ENCODE peak calls at places on chromosomes 13 and 19, in six cellular contexts. Y is upper lobe of right lung, F is IMR-90, B is colonic mucosa, X is astrocyte of the cerebellum, L is cardiac muscle cell. M is an unnamed sample.

GRCh38 chr13:106499113-106499512 is 36.3 kb downstream of the EFNB2 start:
- DNase-seq in Y (no peak), F (no peak), B (no peak), X (no peak), L (no peak), M (no peak)

GRCh38 chr13:26952551-26953138 is 192.1 kb upstream of the GPR12 start:
- DNase-seq in Y (no peak), F (no peak), B (no peak), X (no peak), L (no peak), M (no peak)

GRCh38 chr13:29743229-29743786 is 107.1 kb downstream of the UBL3 start:
- DNase-seq in Y (no peak), F (peak), B (no peak), X (peak), L (no peak), M (peak)

GRCh38 chr13:25980255-25980654 is 71.6 kb downstream of the SHISA2 start:
- DNase-seq in Y (no peak), F (peak), B (no peak), X (no peak), L (peak), M (no peak)

GRCh38 chr19:13835791-13836723 is 40.8 kb downstream of the ZSWIM4 start:
- DNase-seq in Y (peak), F (no peak), B (peak), X (no peak), L (no peak), M (no peak)

GRCh38 chr13:97004096-97004876 is 10.0 kb upstream of the OXGR1 start:
- DNase-seq in Y (no peak), F (peak), B (no peak), X (peak), L (no peak), M (no peak)

GRCh38 chr19:15683411-15683810 is 10.5 kb downstream of the CYP4F12 start:
- DNase-seq in Y (no peak), F (no peak), B (no peak), X (no peak), L (no peak), M (no peak)

GRCh38 chr19:1265611-1266115 is 3.5 kb upstream of the CIRBP start:
- DNase-seq in Y (peak), F (peak), B (peak), X (no peak), L (no peak), M (no peak)

GRCh38 chr19:18802354-18802753 is 11.2 kb upstream of the COMP start:
- DNase-seq in Y (no peak), F (no peak), B (no peak), X (no peak), L (no peak), M (no peak)

GRCh38 chr13:46016216-46016615 is 36.3 kb downstream of the ZC3H13 start:
- DNase-seq in Y (no peak), F (no peak), B (no peak), X (no peak), L (no peak), M (no peak)

GRCh38 chr13:24605923-24606372 is 74.3 kb upstream of the ATP12A start:
- DNase-seq in Y (no peak), F (peak), B (no peak), X (no peak), L (no peak), M (no peak)

GRCh38 chr13:100512422-100512821 is 76.2 kb downstream of the GGACT start:
- DNase-seq in Y (no peak), F (peak), B (no peak), X (no peak), L (no peak), M (no peak)

GRCh38 chr13:99436013-99436412 is 65.3 kb upstream of the TM9SF2 start:
- DNase-seq in Y (no peak), F (no peak), B (no peak), X (no peak), L (no peak), M (no peak)

GRCh38 chr13:31982540-31982939 is 49.0 kb upstream of the FRY start:
- DNase-seq in Y (peak), F (peak), B (peak), X (peak), L (no peak), M (peak)

GRCh38 chr13:32984857-32985626 is 31.2 kb upstream of the KL start:
- DNase-seq in Y (no peak), F (peak), B (no peak), X (no peak), L (no peak), M (no peak)

GRCh38 chr19:33373701-33374405 is at the start of gene CEBPG:
- DNase-seq in Y (peak), F (peak), B (no peak), X (no peak), L (peak), M (no peak)

GRCh38 chr19:50203281-50204080 is at the start of gene MYH14:
- DNase-seq in Y (peak), F (no peak), B (peak), X (no peak), L (peak), M (no peak)

GRCh38 chr19:10114651-10115391 is 3.3 kb downstream of the P2RY11 start:
- DNase-seq in Y (peak), F (no peak), B (no peak), X (no peak), L (no peak), M (no peak)

GRCh38 chr19:9793051-9793591 is 24.6 kb upstream of the ZNF846 start:
- DNase-seq in Y (peak), F (peak), B (peak), X (no peak), L (no peak), M (no peak)

GRCh38 chr19:18322318-18322758 is 538 bp downstream of the LSM4 start:
- DNase-seq in Y (no peak), F (peak), B (peak), X (no peak), L (peak), M (no peak)

GRCh38 chr19:31459430-31459829 is 110.2 kb upstream of the TSHZ3 start:
- DNase-seq in Y (no peak), F (no peak), B (no peak), X (no peak), L (no peak), M (no peak)

GRCh38 chr19:47228168-47228936 is 2.6 kb downstream of the BBC3 start:
- DNase-seq in Y (peak), F (peak), B (peak), X (no peak), L (peak), M (no peak)

GRCh38 chr19:54600228-54600627 is 6.8 kb downstream of the LILRA1 start:
- DNase-seq in Y (no peak), F (no peak), B (no peak), X (no peak), L (no peak), M (no peak)

GRCh38 chr19:11203194-11204075 is 6.1 kb upstream of the KANK2 start:
- DNase-seq in Y (peak), F (peak), B (peak), X (no peak), L (peak), M (peak)

GRCh38 chr19:37997911-37998344 is 90.9 kb downstream of the SIPA1L3 start:
- DNase-seq in Y (no peak), F (peak), B (no peak), X (peak), L (no peak), M (peak)

GRCh38 chr19:51693246-51693645 is at the start of gene SPACA6:
- DNase-seq in Y (no peak), F (no peak), B (no peak), X (no peak), L (no peak), M (no peak)
- H3K4me3 ChIP-seq in Y (peak), F (no peak), B (no peak), X (peak), L (no peak), M (peak)

GRCh38 chr13:80251403-80251802 is 89.5 kb downstream of the SPRY2 start:
- DNase-seq in Y (no peak), F (peak), B (no peak), X (no peak), L (peak), M (no peak)
- TF ChIP-seq CTCF in Y (no peak), F (no peak), B (no peak), X (no peak), L (no peak), M (no peak)

DNA sequence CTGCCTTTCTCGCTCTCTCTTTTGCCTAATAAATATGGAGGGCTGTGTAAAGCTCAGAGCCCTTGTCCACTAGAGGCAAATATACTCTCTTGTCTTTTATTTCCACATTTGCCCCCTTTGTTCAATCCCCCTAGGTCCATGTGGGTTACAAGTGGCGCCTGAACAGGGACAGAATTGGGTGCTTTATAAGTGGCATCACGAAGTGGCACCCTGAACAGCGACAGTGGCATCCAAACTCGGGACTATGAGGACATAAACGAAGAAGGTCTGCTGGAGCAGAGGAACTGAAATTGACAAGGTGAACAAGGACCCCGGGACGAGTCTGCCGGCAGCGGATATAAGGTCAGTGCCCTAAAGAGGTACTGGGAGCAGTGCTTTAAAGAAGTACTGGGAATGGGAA is 4.3 kb upstream of the ZNF610 start:
- DNase-seq in Y (no peak), F (no peak), B (no peak), X (no peak), L (no peak), M (no peak)
- H3K4me3 ChIP-seq in Y (no peak), F (no peak), B (no peak), X (no peak), L (no peak), M (no peak)

GRCh38 chr19:2661615-2662014 is 40.9 kb downstream of the GNG7 start:
- DNase-seq in Y (no peak), F (no peak), B (no peak), X (no peak), L (no peak), M (no peak)
- TF ChIP-seq CTCF in Y (peak), F (peak), B (no peak), X (no peak), L (no peak), M (no peak)

GRCh38 chr13:113002891-113003290 is 33.9 kb downstream of the MCF2L start:
- DNase-seq in Y (no peak), F (no peak), B (no peak), X (no peak), L (no peak), M (no peak)

GRCh38 chr13:113004126-113004525 is 35.1 kb downstream of the MCF2L start:
- DNase-seq in Y (no peak), F (no peak), B (no peak), X (no peak), L (no peak), M (no peak)

GRCh38 chr13:113000575-113000974 is 31.6 kb downstream of the MCF2L start:
- DNase-seq in Y (no peak), F (no peak), B (no peak), X (no peak), L (no peak), M (no peak)

GRCh38 chr13:113001251-113002140 is 32.5 kb downstream of the MCF2L start:
- DNase-seq in Y (peak), F (peak), B (peak), X (no peak), L (peak), M (no peak)

GRCh38 chr13:113002206-113002821 is 33.3 kb downstream of the MCF2L start:
- DNase-seq in Y (no peak), F (no peak), B (no peak), X (no peak), L (peak), M (no peak)
- H3K4me3 ChIP-seq in Y (peak), F (no peak), B (peak), X (no peak), L (no peak), M (no peak)

M was measured in AG04449.